ENCODE peak calls at places on chromosomes 11 and 22, in nine cellular contexts. C, N, J, D, S, Z, I, O and U are unnamed samples.

GRCh38 chr22:33785283-33785991 is 134.8 kb downstream of the LARGE1 start:
- DNase-seq in C (peak; percentile 46), N (peak; percentile 79), J (no peak), D (no peak), S (no peak), Z (no peak), I (no peak), O (no peak), U (peak; percentile 17)

GRCh38 chr22:37726240-37726887 is 29.5 kb downstream of the TRIOBP start:
- DNase-seq in C (peak; percentile 56), N (no peak), J (no peak), D (no peak), S (no peak), Z (no peak), I (no peak), O (peak; percentile 37), U (no peak)

GRCh38 chr11:79363261-79363660 is 77.6 kb downstream of the TENM4 start:
- DNase-seq in C (no peak), N (no peak), J (no peak), D (no peak), S (no peak), Z (no peak), I (no peak), O (no peak), U (no peak)

GRCh38 chr11:113553235-113553634 is 78.0 kb upstream of the DRD2 start:
- DNase-seq in C (peak; percentile 74), N (no peak), J (no peak), D (no peak), S (no peak), Z (no peak), I (no peak), O (no peak), U (peak; percentile 93)

GRCh38 chr22:35930933-35931332 is 97.7 kb downstream of the RBFOX2 start:
- DNase-seq in C (peak; percentile 90), N (peak; percentile 75), J (peak; percentile 31), D (no peak), S (no peak), Z (peak; percentile 85), I (no peak), O (peak; percentile 15), U (peak; percentile 49)

GRCh38 chr11:69923196-69923595 is 104.0 kb upstream of the FGF3 start:
- DNase-seq in C (no peak), N (no peak), J (no peak), D (peak; percentile 50), S (peak; percentile 21), Z (no peak), I (no peak), O (no peak), U (no peak)

GRCh38 chr11:36469881-36470802 is 39.9 kb downstream of the TRAF6 start:
- DNase-seq in C (peak; percentile 37), N (no peak), J (no peak), D (no peak), S (no peak), Z (no peak), I (no peak), O (no peak), U (peak; percentile 29)

GRCh38 chr22:42281706-42282251 is 11.3 kb upstream of the TCF20 start:
- DNase-seq in C (no peak), N (no peak), J (no peak), D (peak; percentile 46), S (no peak), Z (no peak), I (no peak), O (no peak), U (no peak)

GRCh38 chr11:81892770-81893635 is 840.7 kb downstream of the FAM181B start:
- DNase-seq in C (no peak), N (no peak), J (no peak), D (no peak), S (peak; percentile 40), Z (no peak), I (no peak), O (no peak), U (no peak)

GRCh38 chr11:44524751-44525171 is 40.7 kb upstream of the CD82 start:
- DNase-seq in C (no peak), N (no peak), J (no peak), D (no peak), S (no peak), Z (peak; percentile 40), I (no peak), O (no peak), U (no peak)

GRCh38 chr11:31417357-31417756 is 47.7 kb downstream of the DNAJC24 start:
- DNase-seq in C (no peak), N (no peak), J (peak; percentile 68), D (no peak), S (no peak), Z (no peak), I (no peak), O (no peak), U (no peak)

GRCh38 chr11:108853864-108854263 is 189.0 kb downstream of the DDX10 start:
- DNase-seq in C (no peak), N (peak; percentile 28), J (no peak), D (no peak), S (no peak), Z (no peak), I (no peak), O (peak; percentile 40), U (no peak)

GRCh38 chr22:50088096-50088495 is 1.7 kb upstream of the MOV10L1 start:
- DNase-seq in C (no peak), N (no peak), J (no peak), D (no peak), S (no peak), Z (no peak), I (no peak), O (no peak), U (no peak)

GRCh38 chr11:21723681-21724080 is 469.2 kb upstream of the ANO5 start:
- DNase-seq in C (no peak), N (no peak), J (peak; percentile 97), D (no peak), S (no peak), Z (no peak), I (no peak), O (no peak), U (no peak)

GRCh38 chr11:19595840-19596751 is 116.5 kb upstream of the NAV2 start:
- DNase-seq in C (peak; percentile 93), N (no peak), J (no peak), D (no peak), S (peak; percentile 87), Z (peak; percentile 5), I (no peak), O (no peak), U (peak; percentile 92)

GRCh38 chr11:17814546-17814945 is 80.0 kb downstream of the KCNC1 start:
- DNase-seq in C (no peak), N (no peak), J (no peak), D (no peak), S (no peak), Z (no peak), I (no peak), O (no peak), U (no peak)

GRCh38 chr11:5505363-5506048 is 4.3 kb downstream of the UBQLN3 start:
- DNase-seq in C (no peak), N (no peak), J (no peak), D (no peak), S (no peak), Z (no peak), I (no peak), O (no peak), U (no peak)

GRCh38 chr22:30225220-30225922 is 21.2 kb downstream of the LIF start:
- DNase-seq in C (no peak), N (no peak), J (no peak), D (no peak), S (no peak), Z (no peak), I (no peak), O (no peak), U (peak; percentile 40)

GRCh38 chr22:41181349-41182241 is 23.5 kb upstream of the L3MBTL2 start:
- DNase-seq in C (no peak), N (no peak), J (peak; percentile 7), D (no peak), S (no peak), Z (peak; percentile 18), I (no peak), O (no peak), U (peak; percentile 49)

GRCh38 chr11:8813658-8814057 is 97.3 kb upstream of the AKIP1 start:
- DNase-seq in C (peak; percentile 92), N (peak; percentile 87), J (peak; percentile 67), D (peak; percentile 87), S (peak; percentile 67), Z (peak; percentile 93), I (peak; percentile 13), O (peak; percentile 61), U (peak; percentile 79)

GRCh38 chr22:21029486-21030025 is 2.8 kb downstream of the SLC7A4 start:
- DNase-seq in C (no peak), N (no peak), J (no peak), D (no peak), S (no peak), Z (peak; percentile 79), I (no peak), O (no peak), U (no peak)

GRCh38 chr11:80948781-80949180 is 1508.0 kb upstream of the TENM4 start:
- DNase-seq in C (no peak), N (no peak), J (no peak), D (no peak), S (no peak), Z (no peak), I (no peak), O (no peak), U (no peak)

GRCh38 chr11:118224512-118225180 is at the start of gene JAML:
- DNase-seq in C (no peak), N (peak; percentile 77), J (no peak), D (no peak), S (no peak), Z (no peak), I (peak; percentile 44), O (peak; percentile 96), U (no peak)

GRCh38 chr22:45006873-45007246 is 2.9 kb downstream of the PHF21B start:
- DNase-seq in C (no peak), N (no peak), J (no peak), D (no peak), S (no peak), Z (peak; percentile 91), I (no peak), O (no peak), U (no peak)

GRCh38 chr22:40479887-40480538 is 109.6 kb downstream of the SGSM3 start:
- DNase-seq in C (peak; percentile 56), N (no peak), J (no peak), D (no peak), S (no peak), Z (no peak), I (no peak), O (no peak), U (peak; percentile 44)

GRCh38 chr11:2990617-2991476 is 1.3 kb downstream of the NAP1L4 start:
- DNase-seq in C (no peak), N (peak; percentile 50), J (peak; percentile 8), D (no peak), S (no peak), Z (peak; percentile 58), I (no peak), O (peak; percentile 71), U (peak; percentile 34)

GRCh38 chr11:107576497-107577086 is 11.1 kb upstream of the ALKBH8 start:
- DNase-seq in C (peak; percentile 65), N (peak; percentile 52), J (peak; percentile 37), D (no peak), S (peak; percentile 56), Z (peak; percentile 68), I (peak; percentile 41), O (peak; percentile 52), U (peak; percentile 87)

GRCh38 chr22:50444663-50445062 is 30.2 kb downstream of the SBF1 start:
- DNase-seq in C (peak; percentile 80), N (no peak), J (no peak), D (no peak), S (no peak), Z (peak; percentile 27), I (no peak), O (no peak), U (peak; percentile 38)

GRCh38 chr22:19046719-19047609 is 75.2 kb downstream of the DGCR2 start:
- DNase-seq in C (no peak), N (no peak), J (no peak), D (peak; percentile 33), S (peak; percentile 20), Z (no peak), I (no peak), O (no peak), U (no peak)

GRCh38 chr11:24963879-24964278 is 467.0 kb downstream of the LUZP2 start:
- DNase-seq in C (peak; percentile 31), N (no peak), J (peak; percentile 57), D (no peak), S (no peak), Z (no peak), I (no peak), O (no peak), U (peak; percentile 4)

GRCh38 chr11:67119577-67120391 is 721 bp downstream of the KDM2A start:
- DNase-seq in C (no peak), N (peak; percentile 42), J (no peak), D (peak; percentile 67), S (peak; percentile 56), Z (peak; percentile 57), I (peak; percentile 16), O (peak; percentile 59), U (peak; percentile 32)